ENCODE peak calls at places on chromosomes 16 and 17, in five cellular contexts. B is esophagus muscularis mucosa, P is stomach, G is HCT116, I is sigmoid colon. K is an unnamed sample.

GRCh38 chr17:34122529-34122928 is 132.6 kb upstream of the CCL2 start:
- DNase-seq in B (peak; percentile 77), P (no peak), G (no peak), I (no peak), K (no peak)

GRCh38 chr17:78610951-78611511 is 33.8 kb upstream of the DNAH17 start:
- DNase-seq in B (no peak), P (no peak), G (no peak), I (no peak), K (no peak)

GRCh38 chr17:56499799-56500388 is 93.6 kb upstream of the NOG start:
- DNase-seq in B (no peak), P (no peak), G (peak; percentile 57), I (no peak), K (no peak)

GRCh38 chr17:82303944-82304808 is 13.2 kb downstream of the CD7 start:
- DNase-seq in B (no peak), P (no peak), G (no peak), I (no peak), K (no peak)

GRCh38 chr17:68807998-68808772 is 147.0 kb downstream of the ABCA8 start:
- DNase-seq in B (no peak), P (no peak), G (no peak), I (no peak), K (no peak)

GRCh38 chr17:58577696-58578095 is 63.3 kb upstream of the MTMR4 start:
- DNase-seq in B (no peak), P (peak; percentile 34), G (peak; percentile 77), I (no peak), K (no peak)

GRCh38 chr16:2200313-2200712 is 3.9 kb upstream of the CASKIN1 start:
- DNase-seq in B (no peak), P (no peak), G (no peak), I (no peak), K (no peak)

GRCh38 chr16:17529982-17530760 is 59.4 kb upstream of the XYLT1 start:
- DNase-seq in B (no peak), P (no peak), G (no peak), I (no peak), K (peak; percentile 31)

GRCh38 chr17:7589891-7590611 is at the start of gene SOX15:
- DNase-seq in B (no peak), P (no peak), G (no peak), I (no peak), K (no peak)

GRCh38 chr17:7592422-7593021 is 2.6 kb upstream of the SOX15 start:
- DNase-seq in B (no peak), P (no peak), G (no peak), I (no peak), K (no peak)

GRCh38 chr17:7593296-7593695 is 3.4 kb upstream of the SOX15 start:
- DNase-seq in B (no peak), P (no peak), G (no peak), I (no peak), K (no peak)

GRCh38 chr17:7590743-7591142 is 849 bp upstream of the SOX15 start:
- DNase-seq in B (no peak), P (no peak), G (no peak), I (no peak), K (no peak)

DNA sequence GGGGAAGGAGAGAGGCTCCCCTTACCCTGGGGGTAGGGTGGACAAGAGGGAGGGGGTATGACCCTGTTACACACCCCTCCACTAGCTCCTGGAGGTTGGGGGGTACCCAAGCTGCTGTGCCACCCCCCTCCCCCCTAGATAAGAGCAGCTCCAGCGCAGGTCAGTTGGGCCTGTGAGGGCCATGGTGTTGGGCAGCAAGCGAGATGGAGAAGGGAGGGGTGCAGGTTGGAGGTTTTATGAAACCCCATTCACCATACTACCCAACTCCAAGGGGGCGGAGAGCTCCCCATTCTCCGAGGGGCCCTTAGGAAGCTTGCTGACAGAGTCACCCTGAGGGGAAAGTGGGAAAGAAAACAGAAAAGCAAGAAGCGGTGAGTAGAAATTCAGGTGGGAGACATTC is 1.7 kb upstream of the SOX15 start:
- DNase-seq in B (no peak), P (no peak), G (no peak), I (no peak), K (no peak)
- TF ChIP-seq POLR2A in B (no peak), P (no peak), G (no peak), I (no peak), K (no peak)

DNA sequence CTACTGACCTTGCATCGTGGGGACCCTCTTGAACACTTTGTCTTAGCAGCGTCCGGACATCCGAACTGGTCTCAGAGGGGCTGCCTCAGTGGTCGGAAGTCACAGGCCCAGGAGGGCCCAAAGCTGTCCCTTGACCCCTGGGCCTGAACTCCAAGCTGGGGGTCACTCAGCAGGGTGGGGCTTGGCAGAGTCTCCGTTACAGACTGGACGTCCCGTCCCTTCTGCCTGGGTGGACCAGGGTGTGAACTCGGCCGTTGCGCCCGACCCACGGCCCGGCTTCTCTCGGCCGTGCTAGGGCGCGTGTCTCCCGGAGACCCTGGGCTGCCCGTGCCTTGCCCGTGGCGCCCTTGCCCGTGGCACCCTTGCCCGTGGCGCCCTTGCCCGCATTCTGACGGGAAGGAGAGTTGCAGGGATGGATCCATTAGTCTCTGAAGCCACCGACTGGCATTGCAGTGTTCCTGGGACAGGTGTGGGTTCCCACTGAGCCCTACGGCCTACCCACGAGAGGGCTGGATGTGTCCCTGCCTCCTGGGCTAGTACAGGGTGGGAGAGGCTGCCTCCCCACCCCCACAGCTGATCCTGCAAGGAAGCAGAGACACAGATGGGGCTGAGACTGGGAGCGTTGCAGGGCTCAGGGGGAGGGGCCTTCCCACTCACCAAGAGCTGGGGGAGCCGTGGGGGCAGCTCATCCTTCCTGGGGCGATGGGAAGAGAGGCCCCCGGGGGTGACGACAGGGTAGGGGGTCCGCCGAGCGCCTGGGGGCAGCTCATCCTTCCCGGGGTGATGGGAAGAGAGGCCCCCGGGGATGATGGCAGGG is 4.9 kb downstream of the CACNA1H start:
- DNase-seq in B (no peak), P (no peak), G (no peak), I (no peak), K (no peak)
- H3K27ac ChIP-seq in B (peak overlapping the region; percentile 92), P (peak overlapping the region; percentile 88), G (no peak overlapping the region), I (peak overlapping the region; percentile 95), K (no peak overlapping the region)

GRCh38 chr17:2215616-2216364 is 87.8 kb downstream of the SMG6 start:
- DNase-seq in B (no peak), P (peak; percentile 57), G (no peak), I (peak; percentile 89), K (peak; percentile 88)
- H3K4me3 ChIP-seq in B (peak overlapping the region; percentile 28), P (no peak overlapping the region), G (no peak overlapping the region), I (no peak overlapping the region), K (peak overlapping the region; percentile 13)

GRCh38 chr17:80892019-80892855 is 99.4 kb upstream of the CHMP6 start:
- DNase-seq in B (peak; percentile 95), P (no peak), G (peak; percentile 91), I (peak; percentile 77), K (no peak)

GRCh38 chr17:80889897-80890550 is 101.6 kb upstream of the CHMP6 start:
- DNase-seq in B (no peak), P (no peak), G (no peak), I (peak; percentile 60), K (no peak)

GRCh38 chr17:80892900-80893603 is 98.6 kb upstream of the CHMP6 start:
- DNase-seq in B (no peak), P (no peak), G (peak; percentile 53), I (no peak), K (no peak)

GRCh38 chr17:80890551-80890930 is 101.1 kb upstream of the CHMP6 start:
- DNase-seq in B (no peak), P (no peak), G (no peak), I (peak; percentile 61), K (no peak)

GRCh38 chr17:80891096-80892018 is 100.3 kb upstream of the CHMP6 start:
- DNase-seq in B (no peak), P (peak; percentile 30), G (peak; percentile 96), I (peak; percentile 66), K (peak; percentile 54)
- TF ChIP-seq POLR2A in B (no peak), P (no peak), G (no peak), I (no peak), K (no peak)

DNA sequence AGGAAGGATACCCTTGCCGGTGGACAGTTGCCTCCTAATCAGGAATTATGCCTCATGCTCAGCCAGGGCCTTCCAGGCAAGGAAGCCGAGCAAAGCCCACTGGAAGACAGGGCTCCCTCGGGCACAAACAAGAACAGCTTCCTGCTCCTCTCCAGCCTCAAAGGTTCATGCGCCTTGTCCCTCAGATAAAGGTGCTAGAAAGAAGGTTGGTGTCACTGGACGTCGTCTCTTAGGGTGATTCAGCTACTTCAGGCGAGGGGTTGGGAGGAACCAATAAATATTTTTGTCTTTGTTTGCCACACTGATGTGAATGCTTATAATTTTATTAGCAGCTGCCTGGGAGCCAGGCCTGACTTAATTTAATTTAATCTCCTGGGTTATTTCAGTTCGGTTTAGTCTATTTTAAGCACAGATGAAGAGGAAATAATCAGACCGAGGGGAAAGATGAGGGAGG is 171.8 kb upstream of the CACNG5 start:
- DNase-seq in B (no peak), P (no peak), G (no peak), I (no peak), K (no peak)
- H3K27ac ChIP-seq in B (no peak overlapping the region), P (no peak overlapping the region), G (no peak overlapping the region), I (peak overlapping the region; percentile 68), K (no peak overlapping the region)

GRCh38 chr17:51029568-51030463 is 90.9 kb downstream of the SPAG9 start:
- DNase-seq in B (no peak), P (no peak), G (no peak), I (no peak), K (no peak)
- H3K4me3 ChIP-seq in B (peak overlapping the region; percentile 18), P (no peak overlapping the region), G (no peak overlapping the region), I (no peak overlapping the region), K (no peak overlapping the region)

GRCh38 chr16:84080813-84081212 is 35.9 kb downstream of the MBTPS1 start:
- DNase-seq in B (no peak), P (no peak), G (no peak), I (no peak), K (no peak)

GRCh38 chr16:84081446-84081989 is 35.2 kb downstream of the MBTPS1 start:
- DNase-seq in B (no peak), P (no peak), G (no peak), I (no peak), K (no peak)

GRCh38 chr16:84082835-84083569 is 33.7 kb downstream of the MBTPS1 start:
- DNase-seq in B (no peak), P (no peak), G (no peak), I (no peak), K (no peak)

GRCh38 chr16:84080378-84080777 is 36.4 kb downstream of the MBTPS1 start:
- DNase-seq in B (no peak), P (no peak), G (no peak), I (no peak), K (no peak)

GRCh38 chr16:84082110-84082509 is 34.6 kb downstream of the MBTPS1 start:
- DNase-seq in B (no peak), P (no peak), G (no peak), I (no peak), K (no peak)
- TF ChIP-seq POLR2A in B (no peak), P (no peak), G (no peak), I (no peak), K (no peak)